ENCODE peak calls at places on chromosomes 6 and 20, in four cellular contexts. O is brain microvascular endothelial cell, J is T-helper 2 cell, D is hippocampal formation. H is an unnamed sample.

GRCh38 chr6:37218501-37218900 is 39.1 kb upstream of the TBC1D22B start:
- DNase-seq in O (no peak), J (no peak), D (no peak), H (no peak)

GRCh38 chr6:33983109-33983475 is 162.8 kb downstream of the GRM4 start:
- DNase-seq in O (no peak), J (no peak), D (no peak), H (no peak)

GRCh38 chr6:74357329-74357728 is 661.3 kb downstream of the CD109 start:
- DNase-seq in O (peak), J (no peak), D (no peak), H (peak)

GRCh38 chr6:111470991-111471390 is 12.0 kb downstream of the REV3L start:
- DNase-seq in O (no peak), J (no peak), D (no peak), H (no peak)

GRCh38 chr20:36975085-36975829 is 23.7 kb upstream of the SAMHD1 start:
- DNase-seq in O (no peak), J (peak), D (no peak), H (no peak)

GRCh38 chr6:54138795-54139194 is 27.6 kb downstream of the MLIP start:
- DNase-seq in O (no peak), J (no peak), D (no peak), H (no peak)

GRCh38 chr6:10042280-10042679 is 372.6 kb downstream of the TFAP2A start:
- DNase-seq in O (no peak), J (no peak), D (no peak), H (no peak)

GRCh38 chr6:99613398-99613704 is 6.7 kb downstream of the PRDM13 start:
- DNase-seq in O (no peak), J (no peak), D (no peak), H (no peak)

GRCh38 chr20:23167436-23167835 is 81.3 kb upstream of the CD93 start:
- DNase-seq in O (peak), J (no peak), D (no peak), H (peak)

H was measured in astrocyte of the spinal cord.